ENCODE peak calls at places on chromosomes 7 and 10, in six cellular contexts. N is HFF-Myc, Z is HCT116, P is kidney, G is fibroblast of pulmonary artery, A is PC-3. E is an unnamed sample.

GRCh38 chr7:50431316-50431715 is 18.8 kb downstream of the FIGNL1 start:
- DNase-seq in N (no peak), Z (no peak), P (no peak), G (no peak), A (no peak), E (no peak)

GRCh38 chr7:128879939-128880746 is 17.5 kb downstream of the ATP6V1F start:
- DNase-seq in N (no peak), Z (no peak), P (peak; percentile 69), G (peak; percentile 77), A (peak; percentile 85), E (peak; percentile 69)

GRCh38 chr7:18179058-18179457 is 151.4 kb upstream of the PRPS1L1 start:
- DNase-seq in N (no peak), Z (no peak), P (no peak), G (no peak), A (peak; percentile 67), E (peak; percentile 33)

GRCh38 chr7:96034940-96035727 is 262.8 kb downstream of the DYNC1I1 start:
- DNase-seq in N (no peak), Z (no peak), P (no peak), G (peak; percentile 4), A (no peak), E (no peak)

GRCh38 chr7:21469894-21470293 is 42.0 kb downstream of the SP4 start:
- DNase-seq in N (no peak), Z (no peak), P (no peak), G (no peak), A (no peak), E (peak; percentile 1)

GRCh38 chr7:108211382-108212201 is 81.4 kb upstream of the LAMB4 start:
- DNase-seq in N (peak; percentile 7), Z (peak; percentile 39), P (no peak), G (peak; percentile 85), A (peak; percentile 85), E (peak; percentile 65)

GRCh38 chr7:101549734-101550133 is 79.4 kb downstream of the MYL10 start:
- DNase-seq in N (no peak), Z (no peak), P (peak; percentile 45), G (no peak), A (no peak), E (no peak)

GRCh38 chr7:22255342-22255741 is 101.6 kb downstream of the RAPGEF5 start:
- DNase-seq in N (no peak), Z (no peak), P (no peak), G (no peak), A (no peak), E (no peak)

GRCh38 chr7:95772298-95772770 is at the start of gene DYNC1I1:
- DNase-seq in N (no peak), Z (no peak), P (peak; percentile 86), G (peak; percentile 54), A (peak; percentile 80), E (peak; percentile 66)

GRCh38 chr10:48504141-48504885 is 100.6 kb downstream of the ARHGAP22 start:
- DNase-seq in N (no peak), Z (no peak), P (peak; percentile 28), G (no peak), A (no peak), E (no peak)

GRCh38 chr10:75034714-75035258 is 76.7 kb upstream of the SAMD8 start:
- DNase-seq in N (no peak), Z (no peak), P (no peak), G (no peak), A (no peak), E (no peak)
- TF ChIP-seq CTCF in N (no peak), Z (peak; percentile 42), P (no peak), G (no peak), A (peak; percentile 40), E (no peak)

DNA sequence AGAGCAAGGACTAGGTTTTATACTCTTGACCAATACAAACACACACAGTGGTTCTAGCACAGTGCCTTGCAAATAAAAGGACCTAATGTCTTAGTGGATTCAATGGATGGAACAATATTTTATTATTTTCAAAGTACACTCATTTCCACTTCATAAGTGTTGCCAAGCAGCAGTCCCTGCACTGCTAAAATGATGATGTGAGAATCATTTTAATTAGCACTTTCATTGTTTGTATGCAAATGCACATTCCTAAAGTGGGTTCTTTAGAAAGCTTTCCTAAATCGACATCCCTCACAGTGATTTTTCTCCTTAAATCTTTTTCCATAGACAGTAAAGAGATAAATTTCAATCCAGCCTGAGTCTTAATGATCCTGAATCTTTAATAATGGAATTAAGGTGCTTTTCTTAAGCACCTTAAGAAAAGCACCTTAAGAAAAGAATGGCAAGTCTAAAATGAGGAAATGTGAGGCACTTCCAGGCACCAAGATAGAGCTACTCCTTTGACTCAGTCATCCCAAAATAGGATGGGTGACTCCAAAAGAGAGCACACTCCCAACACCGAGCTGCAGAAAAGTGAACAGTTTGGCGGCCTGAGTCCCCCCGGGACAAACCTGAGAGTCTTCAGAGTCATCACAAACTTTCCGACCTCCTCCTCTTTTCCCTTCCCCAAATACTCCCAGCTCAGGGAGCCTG is 84.5 kb downstream of the SORBS1 start:
- DNase-seq in N (no peak), Z (no peak), P (no peak), G (no peak), A (no peak), E (no peak)
- TF ChIP-seq CTCF in N (no peak), Z (no peak), P (no peak), G (no peak), A (no peak), E (no peak)

DNA sequence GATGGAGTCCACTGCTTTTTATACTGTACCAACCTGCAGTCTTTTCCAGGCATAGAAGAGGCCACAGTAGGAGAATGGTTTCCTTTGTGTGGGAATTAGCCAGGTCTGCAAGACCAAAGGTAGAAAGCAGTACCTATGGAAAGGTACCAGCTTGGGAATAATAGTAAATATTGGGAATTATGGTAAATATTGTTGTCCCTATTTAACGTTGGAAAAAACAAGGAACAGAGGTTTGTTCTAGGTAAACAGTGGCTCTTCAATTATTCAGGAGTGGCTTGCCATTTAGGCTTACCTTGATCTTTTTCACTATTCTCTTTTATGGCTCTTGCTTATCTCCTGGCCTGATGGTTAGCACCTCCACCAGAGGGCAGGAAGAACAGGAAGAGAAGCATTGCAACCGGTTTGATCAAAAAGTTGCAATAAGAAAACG is 43.9 kb upstream of the GSAP start:
- DNase-seq in N (no peak), Z (peak; percentile 12), P (no peak), G (no peak), A (no peak), E (no peak)
- TF ChIP-seq CTCF in N (peak; percentile 15), Z (peak; percentile 40), P (peak; percentile 6), G (peak; percentile 15), A (peak; percentile 53), E (peak; percentile 43)

DNA sequence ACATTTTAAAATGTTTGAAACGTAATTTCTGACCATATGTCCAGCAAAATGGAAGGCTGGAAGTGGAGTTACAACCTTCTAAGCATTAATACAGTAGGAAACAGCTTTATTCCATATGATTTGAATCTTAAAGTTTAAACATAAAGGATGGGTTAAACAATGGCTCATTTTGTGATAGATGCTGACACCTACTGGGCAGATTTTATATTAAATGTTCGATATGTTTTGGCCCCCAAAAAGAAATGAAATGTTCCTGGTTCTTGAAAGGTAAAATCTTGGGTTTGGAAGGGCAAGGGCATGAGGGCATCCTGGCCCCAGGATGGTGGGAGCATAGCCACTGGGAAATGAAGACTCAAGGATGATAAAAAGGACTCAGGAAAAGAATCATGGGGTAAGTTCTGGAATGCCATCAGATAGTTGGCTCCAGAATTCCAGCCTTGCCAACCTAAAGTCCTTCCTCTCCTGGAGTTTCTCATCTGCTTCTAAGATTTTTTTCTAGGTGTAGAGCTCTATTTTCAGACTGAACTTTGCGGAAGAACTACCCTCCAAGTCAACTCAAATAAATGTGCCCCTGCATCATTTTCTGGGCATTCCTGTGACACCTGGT is 34.6 kb upstream of the SLC35G1 start:
- DNase-seq in N (peak; percentile 14), Z (peak; percentile 3), P (no peak), G (peak; percentile 15), A (peak; percentile 35), E (peak; percentile 41)
- TF ChIP-seq CTCF in N (peak; percentile 3), Z (peak; percentile 71), P (peak; percentile 19), G (peak; percentile 30), A (peak; percentile 61), E (peak; percentile 51)

GRCh38 chr7:39746162-39746782 is 122.9 kb downstream of the RALA start:
- DNase-seq in N (peak; percentile 78), Z (peak; percentile 47), P (no peak), G (peak; percentile 88), A (peak; percentile 79), E (peak; percentile 87)

GRCh38 chr7:39745320-39745719 is 121.9 kb downstream of the RALA start:
- DNase-seq in N (no peak), Z (no peak), P (no peak), G (no peak), A (no peak), E (no peak)

GRCh38 chr7:39744620-39745019 is 121.2 kb downstream of the RALA start:
- DNase-seq in N (no peak), Z (no peak), P (no peak), G (no peak), A (no peak), E (no peak)

GRCh38 chr7:39741942-39742623 is 118.7 kb downstream of the RALA start:
- DNase-seq in N (no peak), Z (no peak), P (no peak), G (peak; percentile 31), A (peak; percentile 36), E (peak; percentile 52)
- TF ChIP-seq CTCF in N (peak; percentile 63), Z (peak; percentile 92), P (peak; percentile 15), G (peak; percentile 37), A (peak; percentile 65), E (peak; percentile 63)

GRCh38 chr7:44375236-44375699 is 49.9 kb upstream of the CAMK2B start:
- DNase-seq in N (no peak), Z (no peak), P (peak; percentile 35), G (no peak), A (peak; percentile 18), E (no peak)
- TF ChIP-seq CTCF in N (peak; percentile 7), Z (peak; percentile 60), P (peak; percentile 23), G (no peak), A (peak; percentile 28), E (peak; percentile 21)

GRCh38 chr7:19587291-19587690 is 121.5 kb downstream of the POLR1F start:
- DNase-seq in N (no peak), Z (no peak), P (no peak), G (no peak), A (no peak), E (no peak)
- TF ChIP-seq CTCF in N (no peak), Z (no peak), P (no peak), G (no peak), A (no peak), E (peak; percentile 4)

GRCh38 chr10:4983615-4984216 is 19.9 kb downstream of the AKR1C2 start:
- DNase-seq in N (no peak), Z (no peak), P (no peak), G (no peak), A (no peak), E (no peak)

GRCh38 chr10:4980793-4981192 is 17.6 kb downstream of the AKR1C1 start:
- DNase-seq in N (no peak), Z (no peak), P (no peak), G (no peak), A (no peak), E (no peak)

GRCh38 chr10:4984223-4984622 is 19.4 kb downstream of the AKR1C2 start:
- DNase-seq in N (no peak), Z (no peak), P (no peak), G (no peak), A (no peak), E (no peak)

GRCh38 chr10:4982764-4983226 is 19.6 kb downstream of the AKR1C1 start:
- DNase-seq in N (no peak), Z (no peak), P (peak; percentile 72), G (peak; percentile 13), A (peak; percentile 1), E (no peak)

GRCh38 chr10:4981722-4982471 is 18.7 kb downstream of the AKR1C1 start:
- DNase-seq in N (no peak), Z (peak; percentile 26), P (no peak), G (peak; percentile 70), A (peak; percentile 52), E (peak; percentile 74)
- TF ChIP-seq CTCF in N (peak; percentile 33), Z (peak; percentile 52), P (peak; percentile 67), G (peak; percentile 52), A (peak; percentile 52), E (peak; percentile 64)

GRCh38 chr7:112013262-112013661 is 192.9 kb downstream of the DOCK4 start:
- DNase-seq in N (no peak), Z (no peak), P (no peak), G (no peak), A (no peak), E (no peak)
- TF ChIP-seq CTCF in N (no peak), Z (no peak), P (no peak), G (no peak), A (no peak), E (no peak)